ENCODE peak calls at places on chromosomes 3 and 15, in five cellular contexts. W is activated CD8-positive, alpha-beta T cell treated with anti-CD3 and anti-CD28 coated beads for 36 hours; V is kidney epithelial cell; T is heart right ventricle; G is choroid plexus epithelial cell. S is an unnamed sample.

GRCh38 chr15:40633178-40633577 is 39.1 kb downstream of the KNL1 start:
- DNase-seq in V (no peak), W (no peak), T (no peak), G (peak), S (no peak)

GRCh38 chr3:150050510-150050909 is 79.8 kb upstream of the PFN2 start:
- DNase-seq in W (no peak), V (no peak), G (no peak), T (no peak), S (no peak)

GRCh38 chr3:176561826-176562225 is 635.5 kb downstream of the TBL1XR1 start:
- DNase-seq in V (no peak), T (no peak), G (no peak), W (no peak), S (no peak)

GRCh38 chr3:115217678-115218451 is 70.8 kb upstream of the ZBTB20 start:
- DNase-seq in G (peak), V (peak), W (peak), T (peak), S (no peak)

GRCh38 chr3:58551636-58552180 is 14.7 kb upstream of the ACOX2 start:
- DNase-seq in W (no peak), G (no peak), T (no peak), V (no peak), S (no peak)

GRCh38 chr3:188602111-188602510 is 448.2 kb downstream of the LPP start:
- DNase-seq in T (no peak), G (no peak), V (no peak), W (no peak), S (no peak)

GRCh38 chr15:64004582-64004981 is 41.7 kb downstream of the DAPK2 start:
- DNase-seq in V (peak), G (peak), T (no peak), W (no peak), S (no peak)

GRCh38 chr3:12138044-12138443 is 20.7 kb downstream of the TIMP4 start:
- DNase-seq in G (peak), W (peak), T (no peak), V (no peak), S (no peak)

GRCh38 chr3:71066356-71066755 is 517.2 kb downstream of the FOXP1 start:
- DNase-seq in W (peak), V (no peak), G (no peak), T (peak), S (no peak)

GRCh38 chr15:62060116-62060895 is at the start of gene VPS13C:
- DNase-seq in W (peak), V (peak), T (peak), G (peak), S (peak)

GRCh38 chr3:192869131-192870027 is 48.3 kb downstream of the MB21D2 start:
- DNase-seq in W (no peak), G (no peak), T (peak), V (no peak), S (no peak)

GRCh38 chr3:167209011-167209410 is 171.1 kb downstream of the ZBBX start:
- DNase-seq in G (no peak), V (no peak), W (no peak), T (no peak), S (no peak)

GRCh38 chr15:62360286-62360685 is 195.2 kb upstream of the C2CD4B start:
- DNase-seq in V (no peak), T (no peak), G (no peak), W (no peak), S (no peak)

GRCh38 chr15:45372032-45372995 is 6.0 kb downstream of the GATM start:
- DNase-seq in G (no peak), V (no peak), W (no peak), T (no peak), S (no peak)
- TF ChIP-seq CTCF in G (no peak), V (no peak), W (no peak), T (no peak), S (no peak)

DNA sequence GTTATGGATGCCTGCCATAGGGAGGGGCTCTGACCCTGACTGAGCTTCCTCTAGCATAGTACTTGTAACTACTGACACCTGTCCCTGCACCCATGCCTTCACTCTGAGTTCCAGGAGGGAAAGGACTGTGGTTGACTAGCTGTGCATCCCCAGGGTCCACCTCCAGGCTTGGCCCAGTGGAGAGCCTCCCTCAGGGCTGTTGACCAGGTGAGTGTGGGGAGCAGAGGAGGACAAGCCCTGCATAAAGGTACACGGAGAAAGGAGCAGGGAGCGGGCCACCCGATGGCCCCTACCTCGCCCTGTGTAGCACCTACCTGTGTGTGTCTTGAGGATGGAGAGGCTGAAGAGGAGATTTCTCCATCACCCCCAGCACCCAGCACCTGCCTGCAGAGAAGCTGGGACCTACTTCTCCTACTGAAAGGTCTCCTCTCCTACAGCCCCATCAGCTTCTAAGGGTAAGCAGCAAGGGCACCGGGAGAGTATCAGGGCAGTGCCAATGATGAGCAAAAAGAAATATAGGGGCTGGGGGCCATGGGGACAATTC is 6.7 kb upstream of the LTF start:
- DNase-seq in W (no peak), T (no peak), G (no peak), V (no peak), S (peak)
- TF ChIP-seq CTCF in W (no peak), T (no peak), G (no peak), V (no peak), S (no peak)

GRCh38 chr3:127110982-127111693 is 81.8 kb upstream of the PRR23E start:
- DNase-seq in V (no peak), T (no peak), G (no peak), W (no peak), S (no peak)
- TF ChIP-seq CTCF in V (no peak), T (no peak), G (no peak), W (no peak), S (no peak)

GRCh38 chr15:35206060-35206675 is 121.1 kb upstream of the NANOGP8 start:
- DNase-seq in W (no peak), V (no peak), T (no peak), G (peak), S (no peak)
- TF ChIP-seq CTCF in W (peak), V (peak), T (no peak), G (peak), S (peak)

GRCh38 chr15:93617443-93617842 is 528.4 kb upstream of the RGMA start:
- DNase-seq in T (no peak), G (no peak), V (no peak), W (no peak), S (no peak)
- TF ChIP-seq CTCF in T (no peak), G (no peak), V (no peak), W (no peak), S (no peak)

S was measured in mesothelial cell of epicardium.